ENCODE peak calls at places on chromosome 1, in seven cellular contexts. N is BJ, R is dorsolateral prefrontal cortex, I is RWPE2, L is heart right ventricle, G is cardiac muscle cell, M is prostate gland. A is an unnamed sample.

GRCh38 chr1:38891753-38892152 is 10.4 kb upstream of the GJA9 start:
- DNase-seq in N (no peak), R (no peak), I (no peak), L (no peak), G (peak), M (no peak), A (no peak)

GRCh38 chr1:237411621-237412020 is 369.6 kb downstream of the RYR2 start:
- DNase-seq in N (no peak), R (no peak), I (no peak), L (no peak), G (no peak), M (no peak), A (no peak)

GRCh38 chr1:95753382-95754016 is 519.5 kb downstream of the RWDD3 start:
- DNase-seq in N (no peak), R (no peak), I (no peak), L (no peak), G (no peak), M (no peak), A (peak)

GRCh38 chr1:64654519-64655341 is 90.1 kb upstream of the RAVER2 start:
- DNase-seq in N (no peak), R (no peak), I (no peak), L (no peak), G (no peak), M (no peak), A (no peak)

GRCh38 chr1:205337481-205337880 is 15.9 kb upstream of the NUAK2 start:
- DNase-seq in N (no peak), R (no peak), I (no peak), L (no peak), G (no peak), M (no peak), A (no peak)

GRCh38 chr1:220886470-220887201 is 7.4 kb downstream of the HLX start:
- DNase-seq in N (no peak), R (no peak), I (no peak), L (no peak), G (no peak), M (no peak), A (no peak)

GRCh38 chr1:54835970-54836369 is 34.8 kb upstream of the TTC22 start:
- DNase-seq in N (no peak), R (no peak), I (no peak), L (no peak), G (no peak), M (no peak), A (peak)

GRCh38 chr1:217734973-217735372 is 103.8 kb downstream of the SPATA17 start:
- DNase-seq in N (no peak), R (no peak), I (no peak), L (no peak), G (no peak), M (no peak), A (no peak)

GRCh38 chr1:43065191-43065590 is 106.5 kb upstream of the SLC2A1 start:
- DNase-seq in N (no peak), R (no peak), I (no peak), L (no peak), G (no peak), M (peak), A (no peak)

GRCh38 chr1:111719135-111719534 is 20.1 kb downstream of the INKA2 start:
- DNase-seq in N (no peak), R (no peak), I (no peak), L (no peak), G (no peak), M (no peak), A (no peak)

GRCh38 chr1:151846062-151846568 is 6.5 kb upstream of the C2CD4D start:
- DNase-seq in N (no peak), R (no peak), I (no peak), L (no peak), G (no peak), M (no peak), A (no peak)

GRCh38 chr1:234579967-234580366 is 30.0 kb downstream of the IRF2BP2 start:
- DNase-seq in N (no peak), R (no peak), I (no peak), L (no peak), G (no peak), M (no peak), A (no peak)
- TF ChIP-seq CTCF in N (no peak), R (peak), I (peak), L (peak), G (peak), M (no peak), A (peak)

DNA sequence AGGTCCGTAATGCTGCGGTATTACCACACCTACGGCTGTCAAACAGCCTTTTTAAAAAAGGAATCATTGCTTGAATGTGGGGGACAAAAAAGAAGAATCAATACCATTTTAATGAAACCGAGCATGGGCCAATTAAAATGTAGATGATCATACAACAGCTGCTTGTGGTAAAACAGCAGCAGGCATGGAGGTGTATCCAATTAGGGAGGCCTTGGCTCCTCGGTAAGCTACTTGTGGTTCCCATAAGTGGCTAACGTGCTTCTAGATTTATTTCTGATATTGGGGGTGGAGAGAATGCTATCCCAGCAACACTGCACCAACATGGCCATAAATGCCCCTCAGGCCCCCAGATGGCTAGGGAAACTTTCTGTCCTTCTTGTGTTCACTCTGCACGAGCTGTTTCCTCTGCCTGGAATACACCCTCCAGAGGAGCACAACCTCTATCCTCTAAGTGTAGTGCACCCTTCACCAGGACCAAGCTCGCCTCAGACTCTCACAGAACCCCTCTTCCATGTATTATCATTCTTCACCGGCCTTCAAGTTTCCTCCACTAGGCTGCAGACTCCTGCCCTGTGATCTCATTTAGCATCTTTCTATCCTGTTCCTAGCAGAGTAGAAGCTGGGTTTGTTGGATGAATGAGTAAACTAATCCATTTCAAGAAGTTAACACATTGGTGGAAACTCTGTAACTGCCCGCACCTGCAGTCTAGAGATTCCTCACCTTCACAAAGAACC is 1.6 kb downstream of the PTPN14 start:
- DNase-seq in N (no peak), R (no peak), I (no peak), L (no peak), G (no peak), M (peak), A (no peak)
- TF ChIP-seq CTCF in N (peak), R (no peak), I (no peak), L (no peak), G (peak), M (no peak), A (peak)

GRCh38 chr1:235992346-235992745 is 72.5 kb downstream of the NID1 start:
- DNase-seq in N (no peak), R (no peak), I (no peak), L (no peak), G (no peak), M (no peak), A (no peak)

GRCh38 chr1:235989105-235989504 is 75.8 kb downstream of the NID1 start:
- DNase-seq in N (no peak), R (no peak), I (no peak), L (no peak), G (no peak), M (no peak), A (no peak)

GRCh38 chr1:235993652-235994051 is 71.2 kb downstream of the NID1 start:
- DNase-seq in N (no peak), R (no peak), I (no peak), L (no peak), G (no peak), M (no peak), A (no peak)

GRCh38 chr1:235992868-235993267 is 72.0 kb downstream of the NID1 start:
- DNase-seq in N (no peak), R (no peak), I (no peak), L (no peak), G (no peak), M (no peak), A (no peak)

GRCh38 chr1:235990376-235990795 is 74.5 kb downstream of the NID1 start:
- DNase-seq in N (peak), R (no peak), I (no peak), L (no peak), G (no peak), M (no peak), A (no peak)
- TF ChIP-seq CTCF in N (peak), R (no peak), I (no peak), L (peak), G (peak), M (no peak), A (no peak)

GRCh38 chr1:89405275-89405929 is 41.5 kb downstream of the GBP6 start:
- DNase-seq in N (no peak), R (no peak), I (no peak), L (no peak), G (no peak), M (no peak), A (no peak)
- TF ChIP-seq CTCF in N (no peak), R (no peak), I (no peak), L (no peak), G (no peak), M (no peak), A (no peak)

GRCh38 chr1:182484531-182485257 is 34.7 kb downstream of the RGSL1 start:
- DNase-seq in N (no peak), R (no peak), I (no peak), L (no peak), G (no peak), M (no peak), A (no peak)
- TF ChIP-seq CTCF in N (peak), R (no peak), I (peak), L (peak), G (no peak), M (no peak), A (peak)

GRCh38 chr1:114439369-114439768 is 71.6 kb downstream of the TRIM33 start:
- DNase-seq in N (no peak), R (no peak), I (no peak), L (no peak), G (no peak), M (no peak), A (no peak)

GRCh38 chr1:114441332-114441731 is 69.7 kb downstream of the TRIM33 start:
- DNase-seq in N (no peak), R (no peak), I (no peak), L (no peak), G (no peak), M (no peak), A (no peak)

GRCh38 chr1:114436799-114437198 is 74.2 kb downstream of the TRIM33 start:
- DNase-seq in N (no peak), R (no peak), I (no peak), L (no peak), G (no peak), M (no peak), A (no peak)

GRCh38 chr1:114435088-114435715 is 75.8 kb downstream of the TRIM33 start:
- DNase-seq in N (no peak), R (no peak), I (no peak), L (no peak), G (no peak), M (no peak), A (no peak)

GRCh38 chr1:114437812-114438211 is 73.2 kb downstream of the TRIM33 start:
- DNase-seq in N (no peak), R (no peak), I (no peak), L (no peak), G (no peak), M (no peak), A (no peak)
- TF ChIP-seq CTCF in N (no peak), R (no peak), I (no peak), L (no peak), G (no peak), M (no peak), A (no peak)